ENCODE peak calls at places on chromosomes 6 and 20, in four cellular contexts. E is colonic mucosa, T is tibial nerve, G is bronchial epithelial cell. W is an unnamed sample.

GRCh38 chr6:32668226-32668747 is 1.8 kb upstream of the HLA-DQB1 start:
- DNase-seq in E (peak; percentile 45), G (peak; percentile 83), T (peak; percentile 24), W (no peak)

GRCh38 chr20:8020314-8021079 is 936 bp upstream of the TMX4 start:
- DNase-seq in E (no peak), G (no peak), T (no peak), W (no peak)

GRCh38 chr6:150876598-150876997 is 11.1 kb downstream of the MTHFD1L start:
- DNase-seq in E (peak; percentile 27), T (no peak), G (no peak), W (no peak)

GRCh38 chr6:163530406-163530805 is 115.9 kb downstream of the QKI start:
- DNase-seq in E (no peak), T (no peak), G (no peak), W (no peak)

GRCh38 chr20:53809728-53810365 is 216.2 kb upstream of the ZNF217 start:
- DNase-seq in T (no peak), E (no peak), G (no peak), W (no peak)

GRCh38 chr20:33444797-33445560 is 1.4 kb upstream of the SNTA1 start:
- DNase-seq in T (no peak), E (peak; percentile 32), G (peak; percentile 32), W (no peak)

GRCh38 chr20:32050324-32050723 is 1.7 kb upstream of the HCK start:
- DNase-seq in T (no peak), E (no peak), G (no peak), W (no peak)

GRCh38 chr6:53343092-53343491 is 5.7 kb downstream of the ELOVL5 start:
- DNase-seq in T (no peak), G (no peak), E (no peak), W (no peak)

GRCh38 chr20:50467618-50468373 is 42.4 kb upstream of the PTPN1 start:
- DNase-seq in E (peak; percentile 52), G (peak; percentile 63), T (no peak), W (no peak)

GRCh38 chr6:19159087-19159486 is 678.1 kb upstream of the ID4 start:
- DNase-seq in G (no peak), T (no peak), E (no peak), W (no peak)

GRCh38 chr20:408843-409696 is 971 bp downstream of the RBCK1 start:
- DNase-seq in G (no peak), T (no peak), E (no peak), W (no peak)

GRCh38 chr6:13528232-13528631 is 40.8 kb upstream of the GFOD1 start:
- DNase-seq in T (no peak), E (no peak), G (no peak), W (no peak)

GRCh38 chr20:36865076-36865860 is 10.7 kb upstream of the TLDC2 start:
- DNase-seq in E (no peak), G (no peak), T (no peak), W (no peak)

GRCh38 chr6:40807484-40807883 is 220.3 kb upstream of the LRFN2 start:
- DNase-seq in G (peak; percentile 80), T (no peak), E (no peak), W (no peak)

GRCh38 chr6:136840612-136841011 is 18.2 kb downstream of the PEX7 start:
- DNase-seq in E (no peak), T (no peak), G (no peak), W (no peak)

GRCh38 chr6:135909737-135910387 is 58.4 kb downstream of the PDE7B start:
- DNase-seq in T (peak; percentile 56), G (peak; percentile 70), E (peak; percentile 69), W (no peak)

GRCh38 chr6:30881392-30881986 is 2.8 kb upstream of the DDR1 start:
- DNase-seq in E (no peak), T (no peak), G (no peak), W (no peak)

GRCh38 chr6:112269165-112269564 is 14.8 kb upstream of the LAMA4 start:
- DNase-seq in G (peak; percentile 8), E (no peak), T (no peak), W (no peak)

GRCh38 chr6:11315743-11316437 is 83.4 kb upstream of the NEDD9 start:
- DNase-seq in E (peak; percentile 62), T (no peak), G (peak; percentile 98), W (no peak)

GRCh38 chr6:36969240-36969691 is 14.7 kb downstream of the PI16 start:
- DNase-seq in G (no peak), T (no peak), E (no peak), W (no peak)

GRCh38 chr20:40844285-40844684 is 155.2 kb upstream of the MAFB start:
- DNase-seq in G (no peak), T (no peak), E (no peak), W (no peak)

GRCh38 chr20:4171538-4172116 is 156.3 kb upstream of the RNF24 start:
- DNase-seq in E (no peak), G (no peak), T (no peak), W (no peak)

GRCh38 chr20:23031346-23031745 is 3.8 kb upstream of the SSTR4 start:
- DNase-seq in G (no peak), T (no peak), E (no peak), W (no peak)

GRCh38 chr6:139030539-139030938 is 2.0 kb downstream of the ABRACL start:
- DNase-seq in E (no peak), T (no peak), G (no peak), W (no peak)

GRCh38 chr6:74068945-74069570 is 373.1 kb downstream of the CD109 start:
- DNase-seq in G (no peak), T (no peak), E (no peak), W (no peak)

GRCh38 chr6:39882567-39882953 is 51.7 kb downstream of the MOCS1 start:
- DNase-seq in E (no peak), G (no peak), T (peak; percentile 79), W (no peak)

GRCh38 chr20:36439040-36439730 is 102.1 kb upstream of the MYL9 start:
- DNase-seq in T (peak; percentile 68), E (peak; percentile 71), G (peak; percentile 32), W (no peak)

GRCh38 chr6:148760568-148761531 is 14.0 kb downstream of the UST start:
- DNase-seq in G (peak; percentile 61), E (peak; percentile 41), T (peak; percentile 74), W (no peak)

GRCh38 chr20:51860015-51860882 is 57.9 kb upstream of the SALL4 start:
- DNase-seq in G (no peak), E (peak; percentile 56), T (no peak), W (no peak)

GRCh38 chr6:11212625-11213024 is 19.8 kb downstream of the NEDD9 start:
- DNase-seq in E (no peak), T (peak; percentile 73), G (peak; percentile 74), W (no peak)

GRCh38 chr20:1920826-1921225 is 25.6 kb downstream of the SIRPA start:
- DNase-seq in T (no peak), G (no peak), E (no peak), W (no peak)

GRCh38 chr6:93105017-93105416 is 314.3 kb downstream of the EPHA7 start:
- DNase-seq in G (peak; percentile 5), E (no peak), T (no peak), W (no peak)

GRCh38 chr6:144667517-144667916 is 382.4 kb downstream of the UTRN start:
- DNase-seq in T (no peak), E (no peak), G (no peak), W (no peak)

GRCh38 chr6:47083586-47084047 is 41.5 kb upstream of the ADGRF1 start:
- DNase-seq in E (peak; percentile 89), T (peak; percentile 82), G (peak; percentile 61), W (no peak)

GRCh38 chr6:14499804-14500203 is 382.2 kb downstream of the CD83 start:
- DNase-seq in E (no peak), G (peak; percentile 76), T (no peak), W (no peak)

GRCh38 chr6:23213193-23213592 is 643.8 kb downstream of the HDGFL1 start:
- DNase-seq in G (peak; percentile 45), E (no peak), T (no peak), W (no peak)

GRCh38 chr6:160247457-160247883 is 11.2 kb downstream of the SLC22A2 start:
- DNase-seq in G (no peak), E (no peak), T (no peak), W (no peak)

GRCh38 chr6:108714774-108715414 is 133.3 kb upstream of the ARMC2 start:
- DNase-seq in G (no peak), E (no peak), T (no peak), W (no peak)

GRCh38 chr20:47215653-47216397 is 140.7 kb downstream of the ZMYND8 start:
- DNase-seq in T (no peak), E (no peak), G (no peak), W (no peak)
- H3K36me3 ChIP-seq in T (no peaks in the 10 kb centered on the region), E (peaks cover 14% of the 10 kb centered on the region), G (peaks cover 33% of the 10 kb centered on the region), W (peaks cover 9% of the 10 kb centered on the region)

DNA sequence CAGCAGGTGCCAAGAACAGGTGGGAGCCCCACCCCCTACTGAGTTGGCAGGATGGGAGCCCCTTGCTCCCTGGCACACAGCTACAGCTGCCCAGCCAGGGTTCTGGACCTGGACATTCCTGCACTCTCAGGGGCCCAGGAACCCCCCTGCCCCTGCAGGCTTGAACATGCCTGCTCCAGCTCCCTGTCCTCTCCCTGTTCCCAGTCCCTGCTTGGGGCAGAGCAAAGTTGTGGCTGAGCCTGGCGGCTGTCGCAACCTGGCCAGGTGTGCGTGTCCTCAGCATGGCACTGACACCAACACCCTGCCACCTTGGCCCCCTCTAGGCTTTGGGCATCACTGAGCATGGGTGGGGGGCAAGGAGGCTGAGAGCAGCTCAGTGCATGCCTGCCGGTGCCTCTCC is 491.2 kb upstream of the NOX3 start:
- DNase-seq in G (no peak), E (no peak), T (no peak), W (no peak)
- H3K36me3 ChIP-seq in G (no peaks in the 10 kb centered on the region), E (no peaks in the 10 kb centered on the region), T (no peaks in the 10 kb centered on the region), W (no peaks in the 10 kb centered on the region)

GRCh38 chr6:158498362-158498761 is 61.5 kb upstream of the TMEM181 start:
- DNase-seq in E (no peak), T (no peak), G (no peak), W (no peak)

GRCh38 chr6:158497620-158498019 is 62.3 kb upstream of the TMEM181 start:
- DNase-seq in E (no peak), T (no peak), G (no peak), W (no peak)

GRCh38 chr6:158501638-158502592 is 58.0 kb upstream of the TMEM181 start:
- DNase-seq in T (no peak), E (no peak), G (no peak), W (no peak)

GRCh38 chr6:158500016-158500735 is 59.7 kb upstream of the TMEM181 start:
- DNase-seq in E (no peak), T (no peak), G (peak; percentile 4), W (no peak)

DNA sequence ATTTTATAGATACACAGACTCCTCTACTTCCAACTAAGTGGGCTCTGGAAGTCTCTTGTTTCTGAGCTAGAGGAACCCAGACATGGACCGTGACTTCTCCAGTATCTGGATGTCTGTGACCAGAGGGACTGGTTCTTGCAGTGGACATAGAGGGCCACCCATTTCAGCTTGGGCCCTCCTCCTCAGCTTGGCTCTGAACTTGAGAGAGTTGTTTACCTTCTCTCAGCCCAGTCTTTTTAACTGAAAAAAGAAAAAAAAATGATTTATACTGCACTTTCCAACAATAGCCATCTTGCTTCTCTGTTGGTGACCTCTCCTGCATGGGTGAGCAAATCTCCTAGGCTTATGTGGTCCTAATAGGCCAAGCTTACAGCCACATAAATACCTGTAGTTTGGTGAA is 60.3 kb upstream of the TMEM181 start:
- DNase-seq in E (no peak), T (no peak), G (no peak), W (no peak)
- H3K36me3 ChIP-seq in E (no peaks in the 10 kb centered on the region), T (no peaks in the 10 kb centered on the region), G (peaks cover 13% of the 10 kb centered on the region), W (peaks cover 14% of the 10 kb centered on the region)

DNA sequence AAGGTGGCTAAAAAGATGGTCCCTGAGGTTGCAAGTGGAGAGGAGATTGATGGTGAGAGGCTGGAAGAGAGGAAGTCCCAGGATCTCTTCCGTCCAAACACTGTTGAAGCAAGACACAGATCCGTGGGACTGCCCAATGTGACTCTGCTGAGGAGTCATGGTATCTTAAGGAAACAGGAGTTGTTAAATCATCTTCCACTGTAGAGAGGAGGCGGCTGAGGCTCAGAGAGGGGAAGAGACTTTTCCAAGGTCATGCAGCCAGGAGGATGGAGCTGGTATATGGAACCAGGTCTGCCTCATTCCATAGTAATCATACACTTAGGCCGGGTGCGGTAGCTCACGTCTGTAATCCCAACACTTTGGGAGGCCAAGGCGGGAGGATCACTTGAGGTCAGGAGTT is 4.1 kb upstream of the ZNF335 start:
- DNase-seq in G (no peak), T (no peak), E (no peak), W (no peak)
- H3K36me3 ChIP-seq in G (no peaks in the 10 kb centered on the region), T (no peaks in the 10 kb centered on the region), E (no peaks in the 10 kb centered on the region), W (no peaks in the 10 kb centered on the region)